ENCODE peak calls at places on chromosomes 12 and 14, in seven cellular contexts. M is IMR-90, D is GM23248, J is left ventricle myocardium inferior, X is fibroblast of lung, G is cardiac muscle cell, B is OCI-LY7. C is an unnamed sample. For H3K36me3 and H3K4me1, the result is how much of the 10 kb centered on the place peaks cover.

GRCh38 chr14:77184396-77185092 is 2.9 kb downstream of the TMEM63C start:
- DNase-seq in J (no peak), G (no peak), X (no peak), D (no peak), B (no peak), M (no peak), C (peak)

GRCh38 chr12:106149096-106149784 is 10.5 kb upstream of the NUAK1 start:
- DNase-seq in M (peak), J (no peak), B (peak), D (peak), G (peak), X (no peak), C (peak)

GRCh38 chr12:2498961-2499500 is 295.7 kb upstream of the FKBP4 start:
- DNase-seq in D (no peak), X (no peak), M (no peak), B (peak), G (no peak), J (no peak), C (no peak)

GRCh38 chr14:75646762-75647161 is 13.9 kb downstream of the ERG28 start:
- DNase-seq in J (no peak), G (no peak), D (no peak), X (no peak), M (no peak), B (no peak), C (peak)

GRCh38 chr12:90122716-90123115 is 414.1 kb upstream of the ATP2B1 start:
- DNase-seq in X (no peak), M (no peak), J (no peak), G (no peak), B (no peak), D (no peak), C (no peak)

GRCh38 chr12:100279612-100280244 is 12.8 kb downstream of the SCYL2 start:
- DNase-seq in J (no peak), M (no peak), B (no peak), G (peak), X (peak), D (peak), C (no peak)

GRCh38 chr14:51564460-51564859 is 87.2 kb upstream of the FRMD6 start:
- DNase-seq in X (no peak), G (peak), M (no peak), J (no peak), D (no peak), B (no peak), C (no peak)

GRCh38 chr12:117686210-117686609 is 282.6 kb downstream of the KSR2 start:
- DNase-seq in G (no peak), J (no peak), D (no peak), X (no peak), M (no peak), B (no peak), C (no peak)

GRCh38 chr12:106246891-106247730 is 709 bp downstream of the CKAP4 start:
- DNase-seq in G (peak), D (peak), B (peak), M (peak), J (peak), X (peak), C (peak)

GRCh38 chr12:84397279-84397678 is 515.3 kb downstream of the SLC6A15 start:
- DNase-seq in M (no peak), B (no peak), J (no peak), X (no peak), D (peak), G (no peak), C (no peak)

GRCh38 chr12:49049566-49050224 is 10.9 kb downstream of the KMT2D start:
- DNase-seq in X (peak), J (no peak), B (no peak), M (peak), G (no peak), D (peak), C (no peak)

GRCh38 chr14:104419865-104420458 is 159.6 kb upstream of the C14orf180 start:
- DNase-seq in B (no peak), M (no peak), X (no peak), J (no peak), G (no peak), D (no peak), C (peak)

GRCh38 chr14:72638021-72638420 is 255.9 kb downstream of the DPF3 start:
- DNase-seq in M (peak), J (no peak), G (no peak), D (peak), B (no peak), X (peak), C (no peak)

GRCh38 chr14:76919811-76920571 is 93.8 kb downstream of the LRRC74A start:
- DNase-seq in M (peak), D (peak), J (peak), X (peak), B (no peak), G (no peak), C (no peak)

DNA sequence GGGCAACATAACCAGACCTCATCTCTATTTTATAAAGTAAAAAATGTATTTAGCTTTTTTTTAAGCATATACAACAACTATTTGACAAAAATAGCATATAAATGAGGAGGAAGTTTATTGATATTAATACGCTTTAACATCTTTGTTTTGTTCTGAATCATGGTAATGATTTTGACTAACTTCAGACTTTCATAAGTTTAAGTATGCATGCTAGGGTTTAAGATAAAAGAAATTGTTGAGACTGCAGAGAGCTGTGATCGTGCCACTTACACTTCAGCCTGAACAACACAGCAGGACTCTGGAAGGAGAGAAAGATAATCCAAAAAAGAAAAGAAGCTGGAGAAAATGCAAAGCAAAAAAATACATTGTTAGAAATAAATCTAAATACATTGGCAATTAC is 87.9 kb upstream of the AEBP2 start:
- DNase-seq in D (no peak), J (no peak), B (no peak), G (no peak), X (no peak), M (no peak), C (no peak)
- H3K36me3 ChIP-seq in D (under half), J (half or more), B (under half), G (half or more), X (under half), M (under half), C (half or more)

DNA sequence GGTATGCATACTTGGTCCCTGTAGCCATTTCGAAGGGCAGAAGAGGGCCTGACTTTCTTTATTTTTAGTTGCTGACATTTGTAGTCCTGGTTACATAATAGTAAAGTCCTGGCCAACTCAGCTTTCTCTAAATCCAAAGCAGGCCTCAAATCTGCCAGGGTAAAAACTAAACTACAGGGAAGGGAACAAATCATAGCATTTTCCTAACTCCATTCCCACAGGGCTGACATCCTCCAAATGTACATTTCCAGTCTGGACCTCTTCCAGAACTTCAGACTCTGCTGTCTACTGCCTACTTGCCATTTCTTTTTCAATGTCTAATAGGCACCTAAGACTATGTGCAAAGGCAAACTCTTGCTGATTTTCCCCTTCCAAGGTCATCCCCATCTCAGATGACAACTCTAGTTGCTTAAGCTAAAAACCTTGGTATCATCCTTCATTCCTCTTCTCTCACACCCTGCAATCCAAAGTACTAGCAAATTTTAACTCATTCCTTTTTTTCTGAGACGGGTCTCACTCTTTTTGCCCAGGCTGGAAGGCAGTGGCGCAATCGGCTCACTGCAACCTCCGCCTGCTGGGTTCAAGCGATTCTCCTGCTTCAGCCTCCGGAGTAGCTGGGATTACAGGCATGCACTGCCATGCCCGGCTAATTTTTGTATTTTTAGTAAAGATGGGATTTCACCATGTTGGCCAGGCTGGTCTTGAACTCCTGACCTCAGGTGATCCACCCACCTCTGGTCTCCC is 2.0 kb downstream of the DDIT3 start:
- DNase-seq in J (no peak), G (no peak), D (peak), X (no peak), B (no peak), M (no peak), C (no peak)
- H3K4me1 ChIP-seq in J (half or more), G (under half), D (under half), X (under half), B (under half), M (under half), C (under half)

GRCh38 chr12:119936705-119937323 is 52.2 kb upstream of the BICDL1 start:
- DNase-seq in J (no peak), M (no peak), G (no peak), X (no peak), D (no peak), B (no peak), C (no peak)

GRCh38 chr12:119938049-119938667 is 50.9 kb upstream of the BICDL1 start:
- DNase-seq in M (peak), J (peak), G (peak), D (peak), B (peak), X (peak), C (no peak)

GRCh38 chr12:119942386-119942785 is 46.6 kb upstream of the BICDL1 start:
- DNase-seq in M (no peak), G (no peak), D (no peak), X (no peak), J (no peak), B (no peak), C (no peak)

GRCh38 chr12:119940881-119941280 is 48.2 kb upstream of the BICDL1 start:
- DNase-seq in D (peak), M (peak), J (no peak), X (peak), G (no peak), B (no peak), C (no peak)
- H3K27ac ChIP-seq in D (no peak), M (no peak), J (no peak), X (no peak), G (no peak), B (no peak), C (no peak)

GRCh38 chr12:44694027-44694426 is 182.1 kb downstream of the NELL2 start:
- DNase-seq in X (no peak), B (no peak), G (no peak), D (no peak), J (no peak), M (no peak), C (no peak)
- H3K36me3 ChIP-seq in X (under half), B (under half), G (under half), D (under half), J (under half), M (under half), C (under half)

GRCh38 chr12:53118771-53119300 is 15.6 kb downstream of the SOAT2 start:
- DNase-seq in J (no peak), D (no peak), B (no peak), X (no peak), M (no peak), G (no peak), C (no peak)

GRCh38 chr12:53113307-53113706 is 10.0 kb downstream of the SOAT2 start:
- DNase-seq in M (no peak), D (no peak), J (no peak), G (no peak), X (no peak), B (no peak), C (no peak)

GRCh38 chr12:53113951-53114350 is 10.7 kb downstream of the SOAT2 start:
- DNase-seq in J (no peak), B (no peak), X (no peak), G (no peak), M (no peak), D (no peak), C (no peak)

GRCh38 chr12:53115891-53116675 is 12.8 kb downstream of the SOAT2 start:
- DNase-seq in X (no peak), D (no peak), G (peak), J (no peak), M (no peak), B (no peak), C (no peak)

GRCh38 chr12:53115112-53115890 is 12.0 kb downstream of the SOAT2 start:
- DNase-seq in M (no peak), X (no peak), G (no peak), D (no peak), B (no peak), J (no peak), C (no peak)
- H3K4me1 ChIP-seq in M (under half), X (under half), G (under half), D (under half), B (under half), J (under half), C (under half)

GRCh38 chr14:60647837-60648168 is 1.5 kb downstream of the SIX1 start:
- DNase-seq in X (no peak), G (no peak), D (peak), B (no peak), M (no peak), J (no peak), C (no peak)
- H3K27ac ChIP-seq in X (peak), G (no peak), D (peak), B (no peak), M (peak), J (no peak), C (no peak)